ENCODE peak calls at places on chromosome 1, in six cellular contexts. Y, E, U, K, V and O are unnamed samples.

GRCh38 chr1:110503471-110503870 is 15.5 kb downstream of the KCNA10 start:
- DNase-seq in Y (no peak), V (no peak), U (no peak), E (no peak), K (no peak), O (no peak)

GRCh38 chr1:113871597-113872113 is at the start of gene PTPN22:
- DNase-seq in E (peak), K (peak), V (peak), U (peak), Y (peak), O (no peak)

GRCh38 chr1:74771913-74772515 is 39.1 kb downstream of the TYW3 start:
- DNase-seq in K (no peak), Y (peak), U (no peak), E (no peak), V (peak), O (no peak)

GRCh38 chr1:79945391-79945790 is 938.9 kb upstream of the ADGRL4 start:
- DNase-seq in E (no peak), U (no peak), Y (no peak), V (no peak), K (no peak), O (no peak)

GRCh38 chr1:49171941-49172593 is 395.4 kb upstream of the BEND5 start:
- DNase-seq in E (no peak), K (no peak), U (no peak), V (no peak), Y (no peak), O (no peak)

GRCh38 chr1:185112343-185112742 is 44.4 kb downstream of the TRMT1L start:
- DNase-seq in V (no peak), U (no peak), Y (no peak), E (no peak), K (no peak), O (no peak)

GRCh38 chr1:230270185-230270939 is 155.8 kb downstream of the PGBD5 start:
- DNase-seq in Y (peak), V (no peak), K (no peak), U (no peak), E (no peak), O (no peak)

GRCh38 chr1:204894031-204894430 is 23.4 kb downstream of the NFASC start:
- DNase-seq in Y (no peak), V (no peak), U (no peak), K (no peak), E (no peak), O (no peak)

GRCh38 chr1:230572121-230573083 is 69.9 kb upstream of the COG2 start:
- DNase-seq in Y (no peak), K (no peak), V (peak), U (no peak), E (no peak), O (no peak)

GRCh38 chr1:68011786-68012375 is 38.5 kb downstream of the DIRAS3 start:
- DNase-seq in U (no peak), V (peak), Y (peak), K (no peak), E (no peak), O (no peak)

GRCh38 chr1:53678948-53679825 is 59.8 kb downstream of the GLIS1 start:
- DNase-seq in K (no peak), V (no peak), E (no peak), Y (no peak), U (no peak), O (no peak)

GRCh38 chr1:109954180-109954579 is 30.4 kb upstream of the AHCYL1 start:
- DNase-seq in U (no peak), V (no peak), Y (no peak), E (no peak), K (no peak), O (no peak)

GRCh38 chr1:107804134-107804533 is 160.8 kb downstream of the VAV3 start:
- DNase-seq in V (no peak), K (no peak), Y (no peak), U (no peak), E (no peak), O (no peak)

GRCh38 chr1:24501371-24502167 is 1.1 kb upstream of the RCAN3 start:
- DNase-seq in V (peak), Y (no peak), E (no peak), U (peak), K (no peak), O (no peak)

GRCh38 chr1:192810253-192810880 is 1.5 kb downstream of the RGS2 start:
- DNase-seq in V (no peak), Y (peak), U (peak), E (no peak), K (no peak), O (no peak)

GRCh38 chr1:178196631-178197030 is 102.7 kb downstream of the RASAL2 start:
- DNase-seq in Y (peak), K (no peak), U (no peak), E (no peak), V (peak), O (no peak)

GRCh38 chr1:201345081-201345355 is 32.5 kb downstream of the TNNT2 start:
- DNase-seq in Y (no peak), K (no peak), V (peak), U (no peak), E (peak), O (no peak)

GRCh38 chr1:159828916-159829634 is 2.4 kb downstream of the SLAMF8 start:
- DNase-seq in U (peak), E (peak), Y (no peak), V (no peak), K (no peak), O (peak)

GRCh38 chr1:223837206-223837605 is 8.5 kb downstream of the TP53BP2 start:
- DNase-seq in K (no peak), V (no peak), U (no peak), E (no peak), Y (peak), O (no peak)

GRCh38 chr1:191592111-191592510 is 566.2 kb upstream of the RGS18 start:
- DNase-seq in Y (peak), E (no peak), U (no peak), V (no peak), K (no peak), O (no peak)

GRCh38 chr1:53634571-53634979 is 104.4 kb downstream of the GLIS1 start:
- DNase-seq in Y (no peak), K (no peak), V (no peak), E (peak), U (no peak), O (no peak)

GRCh38 chr1:55716610-55717009 is 501.4 kb upstream of the USP24 start:
- DNase-seq in Y (peak), V (no peak), K (no peak), U (no peak), E (no peak), O (no peak)

GRCh38 chr1:230976825-230977747 is 1.6 kb downstream of the TTC13 start:
- DNase-seq in U (no peak), E (no peak), Y (no peak), V (no peak), K (no peak), O (no peak)

GRCh38 chr1:179853102-179853501 is 24.5 kb downstream of the TOR1AIP2 start:
- DNase-seq in U (no peak), K (no peak), Y (no peak), E (no peak), V (no peak), O (no peak)

GRCh38 chr1:56527548-56528302 is 51.6 kb downstream of the PLPP3 start:
- DNase-seq in E (no peak), V (no peak), Y (no peak), K (no peak), U (no peak), O (no peak)

GRCh38 chr1:19308509-19308907 is 3.4 kb downstream of the AKR7A2 start:
- DNase-seq in V (no peak), U (no peak), K (no peak), E (no peak), Y (no peak), O (no peak)

GRCh38 chr1:14597343-14598006 is 1.0 kb upstream of the KAZN start:
- DNase-seq in E (no peak), Y (no peak), K (no peak), U (no peak), V (no peak), O (no peak)

GRCh38 chr1:88791192-88791591 is 100.2 kb downstream of the GTF2B start:
- DNase-seq in U (no peak), V (no peak), E (no peak), Y (peak), K (no peak), O (no peak)

GRCh38 chr1:81590171-81590570 is 210.6 kb upstream of the ADGRL2 start:
- DNase-seq in K (no peak), V (peak), U (no peak), Y (peak), E (no peak), O (no peak)

GRCh38 chr1:59477286-59477685 is 180.4 kb downstream of the FGGY start:
- DNase-seq in Y (peak), E (no peak), K (peak), U (no peak), V (peak), O (no peak)

GRCh38 chr1:207064546-207064945 is 11.5 kb downstream of the PFKFB2 start:
- DNase-seq in Y (no peak), U (no peak), K (no peak), E (no peak), V (no peak), O (peak)

GRCh38 chr1:228044961-228045360 is 37.5 kb upstream of the ARF1 start:
- DNase-seq in E (no peak), Y (no peak), U (no peak), V (no peak), K (peak), O (no peak)

GRCh38 chr1:180071760-180072159 is 82.9 kb upstream of the QSOX1 start:
- DNase-seq in U (no peak), V (no peak), K (no peak), Y (no peak), E (no peak), O (no peak)

GRCh38 chr1:18796950-18797349 is 62.5 kb downstream of the TAS1R2 start:
- DNase-seq in U (no peak), E (no peak), Y (no peak), V (no peak), K (no peak), O (no peak)

GRCh38 chr1:119038363-119038762 is 50.2 kb upstream of the TBX15 start:
- DNase-seq in K (no peak), E (no peak), Y (no peak), V (no peak), U (no peak), O (no peak)

GRCh38 chr1:119045091-119045746 is 57.1 kb upstream of the TBX15 start:
- DNase-seq in Y (no peak), U (no peak), V (no peak), K (no peak), E (no peak), O (no peak)

GRCh38 chr1:119040489-119040888 is 52.3 kb upstream of the TBX15 start:
- DNase-seq in Y (no peak), U (no peak), E (no peak), K (no peak), V (peak), O (no peak)

GRCh38 chr1:119046429-119047039 is 58.4 kb upstream of the TBX15 start:
- DNase-seq in U (no peak), K (no peak), Y (peak), V (peak), E (no peak), O (no peak)

GRCh38 chr1:119040906-119041305 is 52.8 kb upstream of the TBX15 start:
- DNase-seq in K (no peak), E (no peak), Y (peak), U (peak), V (no peak), O (no peak)
- H3K27ac ChIP-seq in K (no peak), E (no peak), Y (no peak), U (no peak), V (no peak), O (no peak)

DNA sequence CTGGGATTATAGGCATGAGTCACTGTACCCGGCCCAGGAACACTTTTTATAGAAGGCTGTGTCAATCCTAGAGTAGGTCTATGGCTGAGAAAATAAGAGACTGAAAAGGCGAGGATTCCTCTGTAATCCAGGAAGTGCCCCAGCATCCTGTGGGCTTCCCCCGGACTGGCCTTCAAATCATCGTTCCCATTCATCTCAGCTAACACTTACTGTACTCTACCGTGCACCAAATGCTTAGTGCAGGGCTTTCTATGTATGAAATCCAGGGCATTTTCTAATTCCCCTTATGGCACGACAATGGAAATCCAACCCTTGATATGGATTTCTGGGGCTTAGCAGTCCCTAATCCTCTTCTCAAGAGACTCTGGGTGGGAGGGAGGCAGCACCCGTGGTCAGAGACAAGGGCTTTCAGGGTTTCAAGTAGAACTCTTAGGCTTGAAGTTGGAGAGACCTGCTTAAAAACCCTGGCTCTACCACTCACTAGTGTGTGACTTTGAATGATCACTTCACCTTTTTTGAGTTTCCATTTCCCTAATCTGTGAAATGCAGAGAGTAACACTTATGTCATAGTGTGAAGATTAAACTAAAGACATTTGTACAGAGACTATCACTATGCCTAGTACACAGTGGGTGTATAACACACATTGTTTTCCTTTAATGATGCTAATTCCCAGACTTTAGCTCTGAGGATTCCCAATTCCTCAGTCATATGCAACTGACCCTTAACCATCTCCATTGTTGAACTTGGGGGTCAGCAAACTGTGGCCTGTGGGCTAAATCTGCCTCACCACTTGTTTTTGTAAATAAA is 20.3 kb downstream of the MECR start:
- DNase-seq in K (no peak), Y (no peak), E (no peak), U (no peak), V (no peak), O (no peak)
- H3K27ac ChIP-seq in K (no peak), Y (no peak), E (no peak), U (no peak), V (no peak), O (no peak)

GRCh38 chr1:62529227-62529626 is 68.1 kb upstream of the ANGPTL3 start:
- DNase-seq in E (no peak), K (no peak), Y (no peak), V (no peak), U (no peak), O (no peak)
- H3K27ac ChIP-seq in E (no peak), K (no peak), Y (no peak), V (no peak), U (no peak), O (no peak)

GRCh38 chr1:218669431-218669830 is 324.3 kb downstream of the TGFB2 start:
- DNase-seq in E (no peak), K (no peak), U (no peak), V (peak), Y (peak), O (no peak)

GRCh38 chr1:218671573-218671972 is 326.4 kb downstream of the TGFB2 start:
- DNase-seq in U (no peak), K (no peak), E (no peak), V (no peak), Y (peak), O (no peak)

GRCh38 chr1:218670875-218671274 is 325.7 kb downstream of the TGFB2 start:
- DNase-seq in Y (no peak), U (no peak), K (no peak), V (no peak), E (no peak), O (no peak)

GRCh38 chr1:218674280-218674773 is 329.2 kb downstream of the TGFB2 start:
- DNase-seq in E (no peak), Y (peak), U (no peak), K (peak), V (peak), O (no peak)

DNA sequence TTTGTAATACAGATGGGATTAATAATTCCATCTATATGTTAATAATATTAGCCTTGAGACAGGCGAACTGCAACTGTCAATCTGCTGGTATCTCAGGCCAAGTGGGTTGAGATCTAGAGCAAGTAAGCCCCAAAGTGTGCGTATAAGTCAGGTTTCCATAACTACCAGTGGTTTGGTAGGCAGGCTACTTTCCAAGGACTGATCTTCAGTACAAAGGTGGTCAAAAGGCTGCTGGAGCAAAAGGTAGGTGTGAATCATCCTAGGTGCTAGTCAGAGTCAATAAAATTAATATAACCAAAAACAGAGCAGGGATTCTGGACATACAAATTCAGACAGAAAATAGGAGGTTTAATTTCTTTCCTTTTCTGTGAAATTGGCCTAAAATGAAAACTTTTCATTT is 328.0 kb downstream of the TGFB2 start:
- DNase-seq in Y (no peak), K (no peak), U (no peak), V (peak), E (no peak), O (no peak)
- H3K27ac ChIP-seq in Y (no peak), K (no peak), U (no peak), V (no peak), E (no peak), O (no peak)

GRCh38 chr1:116531917-116532316 is 38.9 kb downstream of the CD58 start:
- DNase-seq in E (no peak), K (no peak), U (no peak), Y (no peak), V (no peak), O (no peak)

GRCh38 chr1:116533425-116533820 is 37.4 kb downstream of the CD58 start:
- DNase-seq in U (no peak), Y (no peak), E (no peak), K (no peak), V (no peak), O (no peak)

GRCh38 chr1:116534014-116534739 is 36.6 kb downstream of the CD58 start:
- DNase-seq in U (no peak), E (no peak), Y (no peak), K (no peak), V (no peak), O (no peak)

GRCh38 chr1:116529681-116530080 is 41.1 kb downstream of the CD58 start:
- DNase-seq in E (no peak), U (no peak), V (no peak), Y (no peak), K (no peak), O (no peak)

GRCh38 chr1:116532698-116533424 is 38.0 kb downstream of the CD58 start:
- DNase-seq in K (no peak), Y (no peak), E (no peak), V (no peak), U (no peak), O (no peak)
- H3K27ac ChIP-seq in K (no peak), Y (no peak), E (no peak), V (no peak), U (no peak), O (no peak)

GRCh38 chr1:173474097-173474779 is 2.9 kb upstream of the PRDX6 start:
- DNase-seq in V (no peak), E (no peak), Y (peak), K (no peak), U (no peak), O (no peak)
- H3K27ac ChIP-seq in V (no peak), E (peak), Y (peak), K (peak), U (peak), O (no peak)

GRCh38 chr1:2054560-2054959 is 4.3 kb downstream of the PRKCZ start:
- DNase-seq in Y (no peak), U (no peak), K (no peak), E (no peak), V (no peak), O (no peak)
- H3K27ac ChIP-seq in Y (no peak), U (no peak), K (no peak), E (no peak), V (no peak), O (no peak)

GRCh38 chr1:117669572-117669971 is 63.7 kb downstream of the TENT5C start:
- DNase-seq in K (no peak), V (no peak), Y (no peak), U (no peak), E (no peak), O (no peak)

GRCh38 chr1:117664314-117664713 is 58.5 kb downstream of the TENT5C start:
- DNase-seq in U (no peak), K (no peak), Y (no peak), V (no peak), E (no peak), O (no peak)

GRCh38 chr1:117662667-117663066 is 56.8 kb downstream of the TENT5C start:
- DNase-seq in E (no peak), V (no peak), K (no peak), U (no peak), Y (no peak), O (no peak)

GRCh38 chr1:117663156-117663902 is 57.5 kb downstream of the TENT5C start:
- DNase-seq in K (no peak), U (no peak), Y (no peak), V (no peak), E (no peak), O (no peak)

GRCh38 chr1:117665523-117666274 is 59.9 kb downstream of the TENT5C start:
- DNase-seq in K (no peak), U (no peak), Y (no peak), V (no peak), E (no peak), O (no peak)
- H3K27ac ChIP-seq in K (no peak), U (no peak), Y (no peak), V (no peak), E (no peak), O (no peak)

GRCh38 chr1:174652496-174653280 is 204.9 kb downstream of the GPR52 start:
- DNase-seq in E (no peak), Y (no peak), K (no peak), U (no peak), V (no peak), O (no peak)
- H3K27ac ChIP-seq in E (no peak), Y (no peak), K (no peak), U (no peak), V (no peak), O (no peak)

DNA sequence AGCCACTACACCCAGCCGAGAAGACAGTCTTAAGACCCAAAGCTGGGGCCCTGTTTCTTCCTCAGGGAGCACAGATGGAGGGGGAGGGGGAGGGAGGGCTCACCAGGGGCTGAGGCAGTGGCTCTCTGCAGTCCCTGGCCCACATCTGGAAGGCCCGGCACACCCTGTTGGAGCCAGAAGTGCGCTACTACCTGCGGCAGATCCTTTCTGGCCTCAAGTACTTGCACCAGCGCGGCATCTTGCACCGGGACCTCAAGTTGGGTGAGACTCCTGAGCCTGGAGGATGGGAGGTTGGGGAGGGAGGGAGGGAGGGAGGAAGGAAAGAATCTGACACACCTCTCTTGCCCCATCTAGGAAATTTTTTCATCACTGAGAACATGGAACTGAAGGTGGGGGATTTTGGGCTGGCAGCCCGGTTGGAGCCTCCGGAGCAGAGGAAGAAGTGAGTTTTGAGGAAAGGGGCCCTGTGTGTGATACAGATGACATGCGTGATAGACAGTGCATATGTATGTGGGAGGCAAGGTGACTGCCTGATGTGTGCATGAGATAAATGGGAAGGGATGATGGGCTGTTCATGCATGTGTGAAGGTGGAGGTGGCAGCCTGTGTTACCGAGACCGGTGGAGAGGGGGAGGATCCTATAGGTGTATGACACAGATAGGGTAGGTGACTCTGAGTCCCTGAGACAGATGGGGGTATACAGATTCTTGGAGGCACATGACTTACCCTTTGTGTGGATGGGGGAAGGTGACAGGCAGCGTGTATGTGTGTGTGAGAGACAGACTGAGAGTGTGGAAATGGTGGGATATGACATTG is 1.5 kb downstream of the PLK3 start:
- DNase-seq in Y (no peak), K (no peak), V (no peak), U (peak), E (peak), O (peak)
- H3K27ac ChIP-seq in Y (peak), K (peak), V (peak), U (peak), E (no peak), O (no peak)